ENCODE peak calls at places on chromosomes 12 and 14, in seven cellular contexts. One of them, this sample, is unnamed.

GRCh38 chr12:131171029-131171428 is 217.3 kb downstream of the ADGRD1 start:
- DNase-seq in HCT116: no peak
- DNase-seq in H1: no peak
- DNase-seq in SK-N-SH: no peak
- DNase-seq in GM12878: no peak
- DNase-seq in K562: no peak
- DNase-seq in HepG2: no peak
- DNase-seq in this sample: no peak

GRCh38 chr14:92108345-92109254 is 2.2 kb upstream of the ATXN3 start:
- DNase-seq in GM12878: no peak
- DNase-seq in H1: peak; percentile 59
- DNase-seq in K562: no peak
- DNase-seq in HCT116: no peak
- DNase-seq in HepG2: peak; percentile 73
- DNase-seq in SK-N-SH: no peak
- DNase-seq in this sample: no peak

GRCh38 chr14:79514700-79515099 is 696.6 kb downstream of the DIO2 start:
- DNase-seq in H1: no peak
- DNase-seq in SK-N-SH: no peak
- DNase-seq in GM12878: no peak
- DNase-seq in K562: no peak
- DNase-seq in HCT116: no peak
- DNase-seq in HepG2: no peak
- DNase-seq in this sample: no peak

GRCh38 chr12:89166525-89166934 is 185.8 kb downstream of the DUSP6 start:
- DNase-seq in K562: no peak
- DNase-seq in SK-N-SH: no peak
- DNase-seq in HCT116: no peak
- DNase-seq in HepG2: no peak
- DNase-seq in H1: no peak
- DNase-seq in GM12878: peak; percentile 43
- DNase-seq in this sample: no peak

GRCh38 chr12:56996793-56997545 is 9.4 kb downstream of the ZBTB39 start:
- DNase-seq in HepG2: no peak
- DNase-seq in GM12878: no peak
- DNase-seq in HCT116: no peak
- DNase-seq in H1: peak; percentile 37
- DNase-seq in SK-N-SH: no peak
- DNase-seq in K562: peak; percentile 13
- DNase-seq in this sample: no peak

GRCh38 chr12:19095869-19096480 is 33.6 kb upstream of the PLEKHA5 start:
- DNase-seq in H1: no peak
- DNase-seq in SK-N-SH: no peak
- DNase-seq in GM12878: no peak
- DNase-seq in HCT116: no peak
- DNase-seq in HepG2: no peak
- DNase-seq in K562: no peak
- DNase-seq in this sample: no peak

GRCh38 chr12:102059343-102059742 is 2.4 kb downstream of the WASHC3 start:
- DNase-seq in H1: no peak
- DNase-seq in GM12878: no peak
- DNase-seq in HepG2: peak; percentile 89
- DNase-seq in K562: no peak
- DNase-seq in HCT116: no peak
- DNase-seq in SK-N-SH: no peak
- DNase-seq in this sample: no peak

GRCh38 chr14:74712499-74713394 is at the start of the genes AREL1 and FCF1:
- DNase-seq in K562: peak; percentile 79
- DNase-seq in SK-N-SH: peak; percentile 90
- DNase-seq in HCT116: peak; percentile 85
- DNase-seq in H1: peak; percentile 86
- DNase-seq in HepG2: peak; percentile 90
- DNase-seq in GM12878: peak; percentile 54
- DNase-seq in this sample: peak; percentile 60

GRCh38 chr12:110109037-110109836 is 14.9 kb upstream of the IFT81 start:
- DNase-seq in H1: no peak
- DNase-seq in GM12878: no peak
- DNase-seq in HepG2: peak; percentile 93
- DNase-seq in SK-N-SH: peak; percentile 34
- DNase-seq in K562: peak; percentile 21
- DNase-seq in HCT116: no peak
- DNase-seq in this sample: no peak

GRCh38 chr14:51600658-51601057 is 51.1 kb upstream of the FRMD6 start:
- DNase-seq in K562: no peak
- DNase-seq in SK-N-SH: no peak
- DNase-seq in H1: no peak
- DNase-seq in HepG2: no peak
- DNase-seq in GM12878: no peak
- DNase-seq in HCT116: no peak
- DNase-seq in this sample: no peak

GRCh38 chr12:50542448-50542847 is 37.7 kb downstream of the DIP2B start:
- DNase-seq in SK-N-SH: no peak
- DNase-seq in H1: no peak
- DNase-seq in GM12878: no peak
- DNase-seq in HepG2: no peak
- DNase-seq in K562: no peak
- DNase-seq in HCT116: peak; percentile 77
- DNase-seq in this sample: no peak

GRCh38 chr14:23154876-23155587 is 28.4 kb downstream of the SLC7A8 start:
- DNase-seq in HCT116: no peak
- DNase-seq in GM12878: no peak
- DNase-seq in HepG2: no peak
- DNase-seq in K562: peak; percentile 45
- DNase-seq in SK-N-SH: no peak
- DNase-seq in H1: peak; percentile 48
- DNase-seq in this sample: no peak

GRCh38 chr14:22291406-22291805 is 297.6 kb downstream of the DAD1 start:
- DNase-seq in GM12878: no peak
- DNase-seq in H1: no peak
- DNase-seq in SK-N-SH: no peak
- DNase-seq in HepG2: no peak
- DNase-seq in HCT116: no peak
- DNase-seq in K562: no peak
- DNase-seq in this sample: no peak

DNA sequence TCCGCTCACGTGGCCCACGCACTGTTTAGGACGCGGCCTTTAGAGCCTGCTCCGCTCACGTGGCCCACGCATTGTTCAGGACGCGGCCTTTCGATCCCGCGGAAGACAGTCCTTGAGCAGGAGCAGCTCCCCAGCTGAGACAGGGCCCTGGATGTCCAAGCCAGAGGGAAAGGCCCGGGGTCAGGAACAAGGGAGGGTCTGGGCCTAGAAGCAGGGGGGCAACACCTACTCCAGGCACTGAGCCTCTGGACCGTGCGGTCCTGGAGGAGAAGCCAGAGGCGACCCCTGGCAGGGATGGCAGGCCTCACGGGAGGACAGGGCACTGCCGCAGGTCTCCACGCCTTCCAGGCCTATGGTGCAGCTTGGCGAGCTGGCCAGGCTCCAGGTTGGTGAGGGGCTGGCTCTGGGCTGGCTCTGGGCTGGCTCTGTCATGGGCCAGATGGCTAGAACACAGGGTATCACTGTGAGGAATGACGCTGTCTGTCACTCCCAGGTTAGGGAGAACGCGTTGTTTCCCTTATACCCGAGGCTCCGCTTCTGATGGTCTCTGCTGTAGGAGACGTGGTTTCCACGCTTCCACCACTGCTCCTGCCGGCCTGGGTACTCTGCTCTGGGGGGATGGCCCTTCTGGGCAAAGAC is 341.7 kb downstream of the TMEM121 start:
- DNase-seq in K562: no peak
- DNase-seq in HCT116: no peak
- DNase-seq in GM12878: no peak
- DNase-seq in SK-N-SH: no peak
- DNase-seq in HepG2: no peak
- DNase-seq in H1: no peak
- DNase-seq in this sample: no peak
- TF ChIP-seq SIN3A in K562: no peak
- TF ChIP-seq SIN3A in HCT116: no peak
- TF ChIP-seq SIN3A in GM12878: no peak
- TF ChIP-seq SIN3A in SK-N-SH: no peak
- TF ChIP-seq SIN3A in HepG2: no peak
- TF ChIP-seq SIN3A in H1: no peak
- TF ChIP-seq SIN3A in this sample: no peak

DNA sequence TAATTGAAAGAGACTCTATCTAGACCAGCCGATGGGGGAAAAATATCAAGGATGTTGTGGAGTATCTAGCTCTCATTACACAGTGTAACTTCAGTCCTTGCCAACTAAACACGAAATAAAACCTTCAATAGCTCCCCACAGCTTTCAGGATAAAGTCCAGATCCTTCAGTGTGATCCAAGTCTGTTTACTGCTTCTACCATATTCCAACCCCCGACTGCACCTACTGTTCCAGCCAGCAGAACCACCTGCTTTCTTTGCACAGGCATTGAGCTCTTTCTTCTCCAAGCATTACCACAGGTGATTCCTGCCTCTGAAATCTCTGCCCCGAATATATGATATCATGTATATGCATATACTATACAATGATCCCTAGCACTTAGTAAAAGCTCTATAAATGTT is 2.2 kb upstream of the LRRC23 start:
- DNase-seq in K562: no peak
- DNase-seq in H1: no peak
- DNase-seq in GM12878: no peak
- DNase-seq in HCT116: no peak
- DNase-seq in HepG2: no peak
- DNase-seq in SK-N-SH: no peak
- DNase-seq in this sample: no peak
- TF ChIP-seq SIN3A in K562: no peak
- TF ChIP-seq SIN3A in H1: no peak
- TF ChIP-seq SIN3A in GM12878: no peak
- TF ChIP-seq SIN3A in HCT116: no peak
- TF ChIP-seq SIN3A in HepG2: no peak
- TF ChIP-seq SIN3A in SK-N-SH: no peak
- TF ChIP-seq SIN3A in this sample: no peak

GRCh38 chr14:101736585-101736984 is 24.9 kb upstream of the PPP2R5C start:
- DNase-seq in HepG2: no peak
- DNase-seq in SK-N-SH: no peak
- DNase-seq in K562: no peak
- DNase-seq in H1: no peak
- DNase-seq in HCT116: no peak
- DNase-seq in GM12878: no peak
- DNase-seq in this sample: no peak
- TF ChIP-seq SIN3A in HepG2: no peak
- TF ChIP-seq SIN3A in SK-N-SH: no peak
- TF ChIP-seq SIN3A in K562: no peak
- TF ChIP-seq SIN3A in H1: no peak
- TF ChIP-seq SIN3A in HCT116: no peak
- TF ChIP-seq SIN3A in GM12878: no peak
- TF ChIP-seq SIN3A in this sample: no peak

GRCh38 chr12:124377981-124378509 is 83.2 kb downstream of the RFLNA start:
- DNase-seq in GM12878: no peak
- DNase-seq in SK-N-SH: no peak
- DNase-seq in HepG2: no peak
- DNase-seq in HCT116: no peak
- DNase-seq in H1: no peak
- DNase-seq in K562: no peak
- DNase-seq in this sample: no peak

GRCh38 chr12:124379379-124379937 is 84.6 kb downstream of the RFLNA start:
- DNase-seq in SK-N-SH: no peak
- DNase-seq in HepG2: no peak
- DNase-seq in HCT116: no peak
- DNase-seq in GM12878: no peak
- DNase-seq in K562: no peak
- DNase-seq in H1: no peak
- DNase-seq in this sample: no peak

GRCh38 chr12:124381454-124382207 is 86.7 kb downstream of the RFLNA start:
- DNase-seq in SK-N-SH: no peak
- DNase-seq in GM12878: no peak
- DNase-seq in HepG2: no peak
- DNase-seq in K562: no peak
- DNase-seq in H1: no peak
- DNase-seq in HCT116: no peak
- DNase-seq in this sample: no peak

GRCh38 chr12:124380793-124381453 is 86.0 kb downstream of the RFLNA start:
- DNase-seq in GM12878: no peak
- DNase-seq in HepG2: no peak
- DNase-seq in H1: no peak
- DNase-seq in SK-N-SH: no peak
- DNase-seq in HCT116: no peak
- DNase-seq in K562: no peak
- DNase-seq in this sample: no peak

DNA sequence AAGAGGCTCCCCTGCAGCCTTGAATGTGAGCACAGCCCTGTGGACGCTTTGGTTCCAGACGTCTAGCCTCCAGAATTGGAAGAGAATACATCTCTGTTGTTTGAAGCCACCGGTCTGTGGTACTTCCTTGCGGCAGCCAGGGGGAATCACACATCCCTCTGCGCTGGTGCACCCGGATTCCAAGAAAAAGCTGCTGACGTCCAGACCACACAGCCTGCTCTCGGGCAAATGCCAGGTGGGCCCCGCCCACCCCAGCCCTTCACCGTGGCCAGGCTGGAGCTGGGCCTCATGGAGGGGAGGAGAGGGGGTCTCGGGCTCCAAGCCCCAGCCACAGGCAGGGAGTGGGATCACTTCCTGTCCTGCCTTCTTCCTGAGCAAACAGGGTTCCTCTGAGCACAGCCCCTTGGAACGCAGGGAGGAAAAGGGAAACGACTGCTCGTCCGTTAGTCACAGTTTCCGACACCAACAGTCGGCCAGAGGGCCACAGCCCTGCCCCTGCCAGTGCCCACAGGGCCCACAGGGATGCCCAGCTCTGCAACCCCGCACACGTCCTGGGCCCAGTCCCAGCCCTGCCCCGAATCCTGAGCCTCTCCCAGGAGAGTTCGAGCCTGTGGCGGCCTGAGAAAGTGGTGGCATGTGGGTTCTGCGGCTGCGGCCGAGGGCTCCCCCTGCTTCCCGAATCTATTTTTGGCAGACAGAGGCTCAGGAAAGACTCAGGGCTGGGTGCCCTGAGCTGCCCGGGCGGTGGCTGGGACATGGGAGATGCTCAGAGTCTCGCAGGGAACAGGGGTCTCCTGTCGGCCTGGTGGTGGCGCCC is 85.3 kb downstream of the RFLNA start:
- DNase-seq in HepG2: no peak
- DNase-seq in GM12878: no peak
- DNase-seq in SK-N-SH: no peak
- DNase-seq in H1: no peak
- DNase-seq in HCT116: no peak
- DNase-seq in K562: no peak
- DNase-seq in this sample: no peak
- TF ChIP-seq SIN3A in HepG2: no peak
- TF ChIP-seq SIN3A in GM12878: no peak
- TF ChIP-seq SIN3A in SK-N-SH: no peak
- TF ChIP-seq SIN3A in H1: no peak
- TF ChIP-seq SIN3A in HCT116: no peak
- TF ChIP-seq SIN3A in K562: no peak
- TF ChIP-seq SIN3A in this sample: no peak

GRCh38 chr14:88191605-88192004 is 131.5 kb downstream of the KCNK10 start:
- DNase-seq in HCT116: no peak
- DNase-seq in GM12878: no peak
- DNase-seq in HepG2: no peak
- DNase-seq in H1: peak; percentile 11
- DNase-seq in SK-N-SH: no peak
- DNase-seq in K562: no peak
- DNase-seq in this sample: no peak
- TF ChIP-seq SIN3A in HCT116: no peak
- TF ChIP-seq SIN3A in GM12878: no peak
- TF ChIP-seq SIN3A in HepG2: no peak
- TF ChIP-seq SIN3A in H1: no peak
- TF ChIP-seq SIN3A in SK-N-SH: no peak
- TF ChIP-seq SIN3A in K562: no peak
- TF ChIP-seq SIN3A in this sample: no peak

This sample was measured in Panc1.